ENCODE peak calls at places on chromosomes 7 and 10, in five cellular contexts. D is colonic mucosa, I is lung, H is heart right ventricle, M is hepatocyte. P is an unnamed sample.
A peak's percentile ranks its signal among the peaks of the same experiment; 100 is the strongest.

GRCh38 chr7:17289074-17289665 is 9.3 kb upstream of the AHR start:
- DNase-seq in D (no peak), I (no peak), H (peak; percentile 85), M (peak; percentile 32), P (no peak)

GRCh38 chr7:15780271-15780670 is 93.8 kb upstream of the MEOX2 start:
- DNase-seq in D (no peak), I (no peak), H (no peak), M (no peak), P (no peak)

GRCh38 chr7:159070422-159071148 is 74.1 kb downstream of the VIPR2 start:
- DNase-seq in D (no peak), I (no peak), H (no peak), M (no peak), P (no peak)

GRCh38 chr10:100930368-100930767 is 17.6 kb downstream of the SLF2 start:
- DNase-seq in D (no peak), I (no peak), H (no peak), M (no peak), P (no peak)

GRCh38 chr7:44650242-44650641 is 43.8 kb downstream of the OGDH start:
- DNase-seq in D (no peak), I (no peak), H (no peak), M (no peak), P (no peak)

GRCh38 chr10:27637601-27638000 is 108.0 kb downstream of the MKX start:
- DNase-seq in D (no peak), I (no peak), H (no peak), M (no peak), P (no peak)

GRCh38 chr7:74598558-74598957 is 59.0 kb upstream of the GTF2I start:
- DNase-seq in D (no peak), I (no peak), H (no peak), M (no peak), P (no peak)

GRCh38 chr7:157402388-157402703 is 65.5 kb downstream of the DNAJB6 start:
- DNase-seq in D (no peak), I (no peak), H (no peak), M (no peak), P (no peak)

GRCh38 chr10:24884316-24884715 is 68.1 kb downstream of the PRTFDC1 start:
- DNase-seq in D (no peak), I (no peak), H (no peak), M (no peak), P (no peak)

GRCh38 chr10:101310528-101311439 is 43.2 kb upstream of the BTRC start:
- DNase-seq in D (no peak), I (no peak), H (peak; percentile 24), M (peak; percentile 36), P (no peak)

GRCh38 chr7:158744070-158744469 is 39.5 kb upstream of the NCAPG2 start:
- DNase-seq in D (no peak), I (no peak), H (no peak), M (no peak), P (no peak)

GRCh38 chr7:149753370-149754233 is 19.8 kb downstream of the ZNF467 start:
- DNase-seq in D (peak; percentile 41), I (peak; percentile 39), H (peak; percentile 40), M (peak; percentile 72), P (no peak)

GRCh38 chr7:141291541-141291940 is 217.7 kb downstream of the TMEM178B start:
- DNase-seq in D (no peak), I (no peak), H (no peak), M (no peak), P (no peak)

GRCh38 chr10:89837173-89838001 is 136.0 kb downstream of the KIF20B start:
- DNase-seq in D (peak; percentile 50), I (peak; percentile 34), H (no peak), M (no peak), P (no peak)

GRCh38 chr10:69180525-69181204 is 631 bp downstream of the SUPV3L1 start:
- DNase-seq in D (peak; percentile 18), I (no peak), H (no peak), M (peak; percentile 49), P (no peak)

GRCh38 chr7:36906448-36906847 is 182.2 kb upstream of the AOAH start:
- DNase-seq in D (no peak), I (no peak), H (no peak), M (peak; percentile 34), P (no peak)

GRCh38 chr7:136064627-136065237 is 87.6 kb upstream of the MTPN start:
- DNase-seq in D (no peak), I (no peak), H (no peak), M (no peak), P (no peak)

DNA sequence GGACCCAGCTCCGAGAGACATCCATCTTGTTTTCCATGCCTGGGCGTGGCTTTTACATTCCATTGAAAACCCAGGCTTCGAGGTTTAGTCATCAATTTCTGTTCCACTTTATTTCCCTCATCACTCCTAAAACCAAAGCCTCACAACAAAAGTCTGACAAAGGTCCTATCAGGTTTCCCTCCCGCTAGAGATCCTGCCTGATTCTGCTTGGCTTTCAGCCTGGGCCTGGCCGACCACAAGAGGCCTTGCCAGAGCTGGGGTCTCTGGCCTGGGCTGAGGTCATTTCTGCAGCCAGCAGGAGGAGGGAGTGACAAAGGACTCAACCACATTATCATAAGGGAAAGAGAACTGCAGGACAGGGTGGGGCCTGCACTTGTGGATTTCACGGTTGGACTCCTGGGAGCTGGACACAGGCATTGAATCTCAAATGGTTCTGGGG is 167.0 kb downstream of the FANK1 start:
- DNase-seq in D (no peak), I (no peak), H (no peak), M (no peak), P (no peak)
- H3K27ac ChIP-seq in D (no peak overlapping the region), I (no peak overlapping the region), H (no peak overlapping the region), M (peak overlapping the region; percentile 52), P (peak overlapping the region; percentile 65)

GRCh38 chr7:128812514-128813168 is 17.6 kb upstream of the FLNC start:
- DNase-seq in D (no peak), I (no peak), H (peak; percentile 48), M (peak; percentile 40), P (no peak)
- H3K36me3 ChIP-seq in D (no peaks in the 10 kb centered on the region), I (no peaks in the 10 kb centered on the region), H (no peaks in the 10 kb centered on the region), M (no peaks in the 10 kb centered on the region), P (no peaks in the 10 kb centered on the region)

GRCh38 chr7:1083729-1084657 is 3.9 kb upstream of the GPER1 start:
- DNase-seq in D (peak; percentile 88), I (peak; percentile 41), H (peak; percentile 30), M (no peak), P (no peak)
- H3K4me1 ChIP-seq in D (no peaks in the 10 kb centered on the region), I (peaks cover 23% of the 10 kb centered on the region), H (peaks cover 32% of the 10 kb centered on the region), M (peaks cover 34% of the 10 kb centered on the region), P (no peaks in the 10 kb centered on the region)

GRCh38 chr7:90740364-90740763 is 144.2 kb downstream of the CDK14 start:
- DNase-seq in D (no peak), I (no peak), H (no peak), M (no peak), P (no peak)

GRCh38 chr7:90739731-90740130 is 143.6 kb downstream of the CDK14 start:
- DNase-seq in D (no peak), I (no peak), H (no peak), M (no peak), P (no peak)

GRCh38 chr7:90736968-90737939 is 141.1 kb downstream of the CDK14 start:
- DNase-seq in D (no peak), I (no peak), H (no peak), M (no peak), P (no peak)

GRCh38 chr7:90736316-90736715 is 140.2 kb downstream of the CDK14 start:
- DNase-seq in D (no peak), I (no peak), H (no peak), M (no peak), P (no peak)

DNA sequence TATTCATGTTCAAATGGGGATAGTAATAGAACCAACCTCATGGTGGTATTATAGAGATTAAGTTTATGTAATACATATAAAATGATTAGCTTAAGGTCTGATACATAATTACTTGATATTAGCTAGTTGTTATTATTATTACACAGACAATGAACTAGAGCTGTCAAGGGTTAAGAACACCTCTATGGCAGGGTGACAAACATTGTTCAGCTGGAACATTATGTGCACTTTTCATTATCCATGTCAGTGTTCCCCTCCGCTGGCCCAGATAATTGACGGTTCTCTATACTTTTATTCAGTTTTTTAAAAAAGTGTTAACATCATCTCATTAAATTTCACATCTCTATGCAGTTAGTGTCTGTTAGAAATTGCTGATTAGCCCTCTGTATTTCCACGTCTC is 142.1 kb downstream of the CDK14 start:
- DNase-seq in D (no peak), I (no peak), H (no peak), M (no peak), P (no peak)
- H3K27ac ChIP-seq in D (no peak overlapping the region), I (no peak overlapping the region), H (no peak overlapping the region), M (no peak overlapping the region), P (no peak overlapping the region)

DNA sequence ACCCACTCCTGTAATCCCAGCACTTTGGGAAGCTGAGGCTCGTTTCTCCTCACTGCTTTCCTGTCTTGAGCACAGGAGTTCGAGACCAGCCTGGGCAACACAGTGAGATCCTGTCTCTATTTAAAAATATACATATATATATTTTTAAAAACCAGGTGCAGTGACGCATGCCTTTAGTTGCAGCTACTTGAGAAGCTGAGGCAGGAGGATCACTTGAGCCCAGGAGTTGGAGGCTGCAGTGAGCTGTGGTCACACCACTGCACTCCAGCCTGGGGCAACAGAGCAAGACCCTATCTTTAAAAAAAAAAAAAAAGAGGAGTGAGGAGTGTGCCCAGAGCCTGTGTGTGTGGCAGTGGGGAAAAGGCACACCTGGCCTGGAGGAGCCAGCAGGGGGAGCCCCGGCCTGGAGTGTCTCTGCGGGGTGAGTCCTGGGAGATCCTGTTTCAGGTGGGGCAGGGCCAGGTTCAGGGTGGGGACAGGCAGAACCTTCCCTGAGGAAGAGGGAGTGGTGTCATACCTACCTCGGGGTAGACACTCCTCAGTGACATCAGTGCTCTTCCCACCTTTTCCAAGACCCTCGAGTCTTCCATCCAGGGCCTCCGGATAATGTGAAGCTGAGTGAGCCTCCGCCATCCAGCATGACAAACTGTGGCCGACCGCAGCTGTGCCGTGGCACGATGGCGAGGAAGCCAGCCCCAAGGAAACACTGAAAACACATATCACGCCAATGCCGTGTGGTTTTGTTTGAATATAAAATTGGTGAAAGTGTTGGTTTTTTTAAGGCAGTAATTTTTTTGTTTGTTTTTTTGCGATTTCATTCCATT is 9.0 kb upstream of the ARPC1B start:
- DNase-seq in D (peak; percentile 82), I (peak; percentile 58), H (no peak), M (peak; percentile 48), P (no peak)
- H3K36me3 ChIP-seq in D (peaks cover 10% of the 10 kb centered on the region), I (peaks cover 39% of the 10 kb centered on the region), H (peaks cover 61% of the 10 kb centered on the region), M (no peaks in the 10 kb centered on the region), P (peaks cover 64% of the 10 kb centered on the region)

P was measured in right atrium auricular region.